ENCODE peak calls at places on chromosome 5, in nine cellular contexts. One of them, this sample, is unnamed.

GRCh38 chr5:137498301-137498735 is 808 bp downstream of the SPOCK1 start:
- DNase-seq in midbrain: peak; percentile 17
- DNase-seq in mammary epithelial cell: no peak
- DNase-seq in RCC 7860: no peak
- DNase-seq in HTR-8/SVneo: no peak
- DNase-seq in stomach: no peak
- DNase-seq in Jurkat, Clone E6-1: no peak
- DNase-seq in pancreas: no peak
- DNase-seq in GM12865: no peak
- DNase-seq in this sample: peak; percentile 37

GRCh38 chr5:56763711-56764466 is 51.5 kb upstream of the MAP3K1 start:
- DNase-seq in pancreas: no peak
- DNase-seq in mammary epithelial cell: peak; percentile 58
- DNase-seq in RCC 7860: peak; percentile 7
- DNase-seq in GM12865: no peak
- DNase-seq in Jurkat, Clone E6-1: peak; percentile 12
- DNase-seq in midbrain: no peak
- DNase-seq in stomach: no peak
- DNase-seq in HTR-8/SVneo: peak; percentile 26
- DNase-seq in this sample: no peak

GRCh38 chr5:98557921-98558320 is 215.5 kb upstream of the RGMB start:
- DNase-seq in mammary epithelial cell: no peak
- DNase-seq in GM12865: no peak
- DNase-seq in HTR-8/SVneo: no peak
- DNase-seq in pancreas: no peak
- DNase-seq in stomach: no peak
- DNase-seq in midbrain: no peak
- DNase-seq in RCC 7860: no peak
- DNase-seq in Jurkat, Clone E6-1: no peak
- DNase-seq in this sample: no peak

GRCh38 chr5:59817536-59817935 is 76.0 kb downstream of the PDE4D start:
- DNase-seq in mammary epithelial cell: no peak
- DNase-seq in RCC 7860: no peak
- DNase-seq in stomach: no peak
- DNase-seq in midbrain: no peak
- DNase-seq in Jurkat, Clone E6-1: no peak
- DNase-seq in pancreas: no peak
- DNase-seq in HTR-8/SVneo: no peak
- DNase-seq in GM12865: no peak
- DNase-seq in this sample: no peak

GRCh38 chr5:56656816-56657740 is 158.3 kb upstream of the MAP3K1 start:
- DNase-seq in stomach: no peak
- DNase-seq in pancreas: no peak
- DNase-seq in GM12865: no peak
- DNase-seq in Jurkat, Clone E6-1: no peak
- DNase-seq in HTR-8/SVneo: no peak
- DNase-seq in midbrain: no peak
- DNase-seq in mammary epithelial cell: peak; percentile 40
- DNase-seq in RCC 7860: peak; percentile 60
- DNase-seq in this sample: no peak

GRCh38 chr5:15034379-15034778 is 162.8 kb upstream of the ANKH start:
- DNase-seq in Jurkat, Clone E6-1: no peak
- DNase-seq in midbrain: no peak
- DNase-seq in mammary epithelial cell: no peak
- DNase-seq in pancreas: no peak
- DNase-seq in HTR-8/SVneo: no peak
- DNase-seq in RCC 7860: no peak
- DNase-seq in stomach: no peak
- DNase-seq in GM12865: no peak
- DNase-seq in this sample: no peak

GRCh38 chr5:91219803-91220371 is 163.2 kb downstream of the ARRDC3 start:
- DNase-seq in mammary epithelial cell: no peak
- DNase-seq in RCC 7860: no peak
- DNase-seq in midbrain: peak; percentile 31
- DNase-seq in pancreas: no peak
- DNase-seq in GM12865: peak; percentile 64
- DNase-seq in stomach: no peak
- DNase-seq in HTR-8/SVneo: no peak
- DNase-seq in Jurkat, Clone E6-1: peak; percentile 41
- DNase-seq in this sample: peak; percentile 35

GRCh38 chr5:3600106-3600997 is 4.7 kb downstream of the IRX1 start:
- DNase-seq in stomach: no peak
- DNase-seq in Jurkat, Clone E6-1: no peak
- DNase-seq in mammary epithelial cell: peak; percentile 51
- DNase-seq in midbrain: no peak
- DNase-seq in RCC 7860: no peak
- DNase-seq in GM12865: no peak
- DNase-seq in pancreas: no peak
- DNase-seq in HTR-8/SVneo: no peak
- DNase-seq in this sample: no peak

GRCh38 chr5:38167562-38167996 is 90.8 kb upstream of the EGFLAM start:
- DNase-seq in midbrain: no peak
- DNase-seq in pancreas: no peak
- DNase-seq in RCC 7860: no peak
- DNase-seq in mammary epithelial cell: no peak
- DNase-seq in HTR-8/SVneo: no peak
- DNase-seq in Jurkat, Clone E6-1: no peak
- DNase-seq in stomach: no peak
- DNase-seq in GM12865: no peak
- DNase-seq in this sample: no peak

GRCh38 chr5:68379275-68380026 is 163.9 kb downstream of the PIK3R1 start:
- DNase-seq in pancreas: no peak
- DNase-seq in midbrain: no peak
- DNase-seq in mammary epithelial cell: no peak
- DNase-seq in RCC 7860: no peak
- DNase-seq in stomach: no peak
- DNase-seq in Jurkat, Clone E6-1: no peak
- DNase-seq in HTR-8/SVneo: no peak
- DNase-seq in GM12865: no peak
- DNase-seq in this sample: no peak